ENCODE peak calls at places on chromosome 22, in nine cellular contexts. K is fibroblast of the aortic adventitia, D is kidney, R is epithelial cell of esophagus, T is pancreas, B is AG04450, S is NB4, Z is uterus, Q is coronary artery. Y is an unnamed sample.

GRCh38 chr22:48703265-48703941 is 1124.3 kb downstream of the BRD1 start:
- DNase-seq in K (no peak), D (peak; percentile 59), R (no peak), T (peak; percentile 59), B (no peak), S (no peak), Z (no peak), Q (no peak), Y (no peak)

GRCh38 chr22:32957093-32957835 is 100.9 kb downstream of the SYN3 start:
- DNase-seq in K (peak; percentile 16), D (no peak), R (peak; percentile 48), T (no peak), B (no peak), S (no peak), Z (no peak), Q (no peak), Y (peak; percentile 41)

GRCh38 chr22:21447694-21448402 is 19.3 kb upstream of the TMEM191C start:
- DNase-seq in K (no peak), D (peak; percentile 61), R (no peak), T (peak; percentile 91), B (no peak), S (peak; percentile 45), Z (peak; percentile 11), Q (no peak), Y (no peak)

GRCh38 chr22:38757464-38757757 is 1.6 kb upstream of the SUN2 start:
- DNase-seq in K (no peak), D (peak; percentile 67), R (no peak), T (no peak), B (no peak), S (no peak), Z (no peak), Q (no peak), Y (no peak)

GRCh38 chr22:21615731-21616130 is 14.1 kb downstream of the YDJC start:
- DNase-seq in K (no peak), D (no peak), R (no peak), T (no peak), B (no peak), S (no peak), Z (no peak), Q (no peak), Y (no peak)

GRCh38 chr22:21026783-21027692 is 5.3 kb downstream of the SLC7A4 start:
- DNase-seq in K (peak; percentile 81), D (no peak), R (peak; percentile 76), T (no peak), B (peak; percentile 29), S (no peak), Z (no peak), Q (no peak), Y (no peak)

GRCh38 chr22:34847072-34847471 is 218.9 kb upstream of the ISX start:
- DNase-seq in K (no peak), D (no peak), R (no peak), T (no peak), B (no peak), S (no peak), Z (no peak), Q (no peak), Y (no peak)

GRCh38 chr22:39522567-39523300 is 2.4 kb downstream of the ATF4 start:
- DNase-seq in K (peak; percentile 73), D (peak; percentile 42), R (peak; percentile 70), T (peak; percentile 52), B (no peak), S (no peak), Z (peak; percentile 62), Q (no peak), Y (no peak)

DNA sequence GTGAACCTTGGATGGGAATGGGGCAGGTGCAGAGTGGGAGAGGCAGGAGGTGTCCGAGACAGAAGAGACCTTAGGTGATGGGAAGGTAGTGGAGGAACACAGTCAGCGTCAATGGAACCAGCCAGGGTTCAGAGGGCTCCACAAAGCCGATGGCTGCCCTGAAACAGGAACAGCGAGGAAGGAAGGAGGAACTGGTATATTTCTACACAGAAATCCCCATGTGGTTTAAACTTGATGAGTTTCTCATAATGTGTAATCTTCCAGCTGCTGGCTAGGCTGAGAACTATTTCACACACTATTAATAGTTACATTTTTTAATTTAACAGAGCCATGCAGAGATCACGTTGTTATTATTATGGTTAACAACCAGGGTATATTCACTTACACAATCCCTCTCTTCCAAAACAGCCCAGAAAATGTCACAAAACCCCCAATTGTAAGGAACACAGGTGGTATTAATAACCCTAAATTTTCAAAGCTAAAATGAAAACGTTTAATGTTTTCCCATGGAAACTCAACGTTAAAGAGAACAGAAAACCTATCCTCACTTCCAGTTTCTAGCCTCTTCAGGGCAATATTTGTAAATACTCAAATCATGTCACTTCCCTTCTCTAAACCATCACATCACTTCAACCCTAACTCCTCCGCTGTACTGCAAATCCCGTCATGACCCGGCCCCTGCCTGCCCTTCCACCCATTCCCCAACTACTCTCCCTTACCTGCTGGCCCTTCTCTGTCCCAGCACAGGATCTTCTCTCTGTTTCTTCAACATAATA is 74.5 kb upstream of the ARFGAP3 start:
- DNase-seq in K (peak; percentile 40), D (no peak), R (no peak), T (no peak), B (no peak), S (peak; percentile 76), Z (no peak), Q (no peak), Y (no peak)
- H3K4me3 ChIP-seq in K (no peak overlapping the region), D (no peak overlapping the region), R (no peak overlapping the region), T (no peak overlapping the region), B (no peak overlapping the region), S (no peak overlapping the region), Z (no peak overlapping the region), Q (peak overlapping the region; percentile 49), Y (no peak overlapping the region)

GRCh38 chr22:22880645-22881044 is 7.0 kb upstream of the IGLL5 start:
- DNase-seq in K (no peak), D (peak; percentile 64), R (no peak), T (no peak), B (no peak), S (no peak), Z (no peak), Q (peak; percentile 66), Y (no peak)

GRCh38 chr22:22878211-22878570 is 9.4 kb upstream of the IGLL5 start:
- DNase-seq in K (no peak), D (no peak), R (no peak), T (no peak), B (no peak), S (no peak), Z (no peak), Q (no peak), Y (no peak)

GRCh38 chr22:22879675-22880029 is 8.0 kb upstream of the IGLL5 start:
- DNase-seq in K (no peak), D (peak; percentile 17), R (no peak), T (no peak), B (no peak), S (no peak), Z (no peak), Q (no peak), Y (no peak)

GRCh38 chr22:22878801-22879674 is 8.6 kb upstream of the IGLL5 start:
- DNase-seq in K (no peak), D (peak; percentile 25), R (no peak), T (no peak), B (no peak), S (no peak), Z (no peak), Q (peak; percentile 68), Y (no peak)

GRCh38 chr22:22877523-22878210 is 9.9 kb upstream of the IGLL5 start:
- DNase-seq in K (peak; percentile 60), D (peak; percentile 87), R (peak; percentile 48), T (no peak), B (peak; percentile 16), S (peak; percentile 73), Z (no peak), Q (peak; percentile 70), Y (peak; percentile 7)
- TF ChIP-seq CTCF in K (peak; percentile 86), D (peak; percentile 79), R (peak; percentile 69), T (peak; percentile 34), B (peak; percentile 71), S (peak; percentile 72), Z (no peak), Q (no peak), Y (peak; percentile 81)

DNA sequence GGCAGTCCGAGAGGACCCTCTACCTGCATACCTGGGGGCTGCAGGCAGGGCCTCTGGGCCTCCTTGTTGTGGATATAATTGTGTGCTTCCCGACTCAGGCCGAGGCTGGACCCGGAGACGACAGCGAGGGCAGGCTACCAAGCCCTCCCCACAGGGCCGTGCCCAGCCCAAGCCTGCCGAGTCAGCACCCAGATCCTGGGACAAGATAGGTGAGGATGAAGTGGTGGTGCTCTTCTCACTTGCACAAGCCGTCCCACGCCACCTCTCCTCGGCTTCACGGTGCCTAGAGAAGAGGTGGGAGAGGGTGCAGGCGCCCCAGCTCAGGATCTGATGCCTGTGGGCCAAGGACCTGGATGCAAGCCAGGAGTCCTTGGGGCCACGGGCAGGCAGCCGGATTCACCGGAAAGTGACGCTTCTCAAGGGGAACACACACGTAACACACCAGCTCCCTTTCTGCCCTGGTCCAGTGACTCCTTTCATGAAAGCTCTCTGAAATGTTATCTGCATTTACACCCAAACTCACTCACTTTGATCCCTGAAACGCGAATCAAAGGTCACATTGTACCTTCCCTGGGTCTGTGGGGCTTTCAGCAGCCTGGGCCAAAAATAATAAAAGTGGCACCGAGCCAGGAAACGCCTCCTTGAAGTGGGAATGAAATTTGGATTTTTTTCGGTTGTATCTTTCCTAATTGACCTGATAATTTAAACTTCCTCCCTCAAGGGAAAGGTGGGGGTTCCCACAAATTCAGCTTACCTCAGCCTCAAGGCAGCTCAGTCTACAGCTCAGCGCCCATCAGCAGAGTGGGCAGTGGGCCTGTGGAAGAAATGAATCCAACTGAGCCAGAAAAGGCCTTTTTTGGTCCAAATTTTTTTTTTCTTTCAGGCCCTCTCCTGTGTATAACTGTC is 1.1 kb upstream of the GNB1L start:
- DNase-seq in K (peak; percentile 58), D (peak; percentile 84), R (peak; percentile 61), T (peak; percentile 87), B (no peak), S (peak; percentile 79), Z (peak; percentile 69), Q (peak; percentile 83), Y (no peak)
- H3K4me3 ChIP-seq in K (peak overlapping the region; percentile 91), D (peak overlapping the region; percentile 90), R (peak overlapping the region; percentile 95), T (peak overlapping the region; percentile 60), B (peak overlapping the region; percentile 79), S (peak overlapping the region; percentile 79), Z (peak overlapping the region; percentile 77), Q (peak overlapping the region; percentile 93), Y (peak overlapping the region; percentile 96)

GRCh38 chr22:16783930-16784354 is 41.3 kb downstream of the XKR3 start:
- DNase-seq in K (no peak), D (no peak), R (no peak), T (no peak), B (no peak), S (peak; percentile 18), Z (no peak), Q (no peak), Y (no peak)
- TF ChIP-seq CTCF in K (peak; percentile 31), D (peak; percentile 28), R (peak; percentile 30), T (no peak), B (peak; percentile 23), S (peak; percentile 43), Z (no peak), Q (no peak), Y (peak; percentile 17)

Y was measured in HFF-Myc.